ENCODE peak calls at places on chromosomes 13 and 19, in nine cellular contexts. One of them, this sample, is unnamed.
A peak's percentile ranks its signal among the peaks of the same experiment; 100 is the strongest.

GRCh38 chr13:63279136-63279535 is 1863.5 kb upstream of the PCDH20 start:
- DNase-seq in colonic mucosa: no peak
- DNase-seq in foreskin fibroblast: no peak
- DNase-seq in stimulated activated CD4-positive, alpha-beta T cell treated with anti-CD3 and anti-CD28 coated beads, Interleukin-1b, Interleukin-23, amount 100 ng/mL, for 48 hours: no peak
- DNase-seq in amniotic stem cell: no peak
- DNase-seq in prostate gland: no peak
- DNase-seq in CD4-positive, alpha-beta T cell: no peak
- DNase-seq in substantia nigra: no peak
- DNase-seq in AG09319: no peak
- DNase-seq in this sample: no peak

GRCh38 chr19:8310342-8311055 is 2.3 kb upstream of the CD320 start:
- DNase-seq in colonic mucosa: peak; percentile 16
- DNase-seq in foreskin fibroblast: no peak
- DNase-seq in stimulated activated CD4-positive, alpha-beta T cell treated with anti-CD3 and anti-CD28 coated beads, Interleukin-1b, Interleukin-23, amount 100 ng/mL, for 48 hours: no peak
- DNase-seq in amniotic stem cell: no peak
- DNase-seq in prostate gland: no peak
- DNase-seq in CD4-positive, alpha-beta T cell: no peak
- DNase-seq in substantia nigra: no peak
- DNase-seq in AG09319: no peak
- DNase-seq in this sample: no peak

GRCh38 chr19:7524992-7525739 is 2.7 kb downstream of the MCOLN1 start:
- DNase-seq in colonic mucosa: no peak
- DNase-seq in foreskin fibroblast: no peak
- DNase-seq in stimulated activated CD4-positive, alpha-beta T cell treated with anti-CD3 and anti-CD28 coated beads, Interleukin-1b, Interleukin-23, amount 100 ng/mL, for 48 hours: no peak
- DNase-seq in amniotic stem cell: no peak
- DNase-seq in prostate gland: no peak
- DNase-seq in CD4-positive, alpha-beta T cell: no peak
- DNase-seq in substantia nigra: no peak
- DNase-seq in AG09319: no peak
- DNase-seq in this sample: no peak

GRCh38 chr13:98749501-98749900 is 3.0 kb downstream of the SLC15A1 start:
- DNase-seq in colonic mucosa: no peak
- DNase-seq in foreskin fibroblast: peak; percentile 71
- DNase-seq in stimulated activated CD4-positive, alpha-beta T cell treated with anti-CD3 and anti-CD28 coated beads, Interleukin-1b, Interleukin-23, amount 100 ng/mL, for 48 hours: no peak
- DNase-seq in amniotic stem cell: no peak
- DNase-seq in prostate gland: no peak
- DNase-seq in CD4-positive, alpha-beta T cell: no peak
- DNase-seq in substantia nigra: no peak
- DNase-seq in AG09319: no peak
- DNase-seq in this sample: no peak

GRCh38 chr19:14383556-14383897 is 2.3 kb downstream of the ADGRE5 start:
- DNase-seq in colonic mucosa: peak; percentile 51
- DNase-seq in foreskin fibroblast: peak; percentile 58
- DNase-seq in stimulated activated CD4-positive, alpha-beta T cell treated with anti-CD3 and anti-CD28 coated beads, Interleukin-1b, Interleukin-23, amount 100 ng/mL, for 48 hours: peak; percentile 32
- DNase-seq in amniotic stem cell: no peak
- DNase-seq in prostate gland: no peak
- DNase-seq in CD4-positive, alpha-beta T cell: no peak
- DNase-seq in substantia nigra: no peak
- DNase-seq in AG09319: no peak
- DNase-seq in this sample: no peak

GRCh38 chr13:23824355-23824754 is 64.8 kb downstream of the MIPEP start:
- DNase-seq in colonic mucosa: no peak
- DNase-seq in foreskin fibroblast: no peak
- DNase-seq in stimulated activated CD4-positive, alpha-beta T cell treated with anti-CD3 and anti-CD28 coated beads, Interleukin-1b, Interleukin-23, amount 100 ng/mL, for 48 hours: no peak
- DNase-seq in amniotic stem cell: no peak
- DNase-seq in prostate gland: no peak
- DNase-seq in CD4-positive, alpha-beta T cell: no peak
- DNase-seq in substantia nigra: no peak
- DNase-seq in AG09319: no peak
- DNase-seq in this sample: no peak

GRCh38 chr13:57123660-57124059 is 17.1 kb upstream of the PRR20A start:
- DNase-seq in colonic mucosa: no peak
- DNase-seq in foreskin fibroblast: no peak
- DNase-seq in stimulated activated CD4-positive, alpha-beta T cell treated with anti-CD3 and anti-CD28 coated beads, Interleukin-1b, Interleukin-23, amount 100 ng/mL, for 48 hours: no peak
- DNase-seq in amniotic stem cell: no peak
- DNase-seq in prostate gland: no peak
- DNase-seq in CD4-positive, alpha-beta T cell: no peak
- DNase-seq in substantia nigra: no peak
- DNase-seq in AG09319: no peak
- DNase-seq in this sample: no peak

GRCh38 chr13:27113436-27113835 is 58.2 kb downstream of the USP12 start:
- DNase-seq in colonic mucosa: no peak
- DNase-seq in foreskin fibroblast: no peak
- DNase-seq in stimulated activated CD4-positive, alpha-beta T cell treated with anti-CD3 and anti-CD28 coated beads, Interleukin-1b, Interleukin-23, amount 100 ng/mL, for 48 hours: no peak
- DNase-seq in amniotic stem cell: no peak
- DNase-seq in prostate gland: no peak
- DNase-seq in CD4-positive, alpha-beta T cell: no peak
- DNase-seq in substantia nigra: no peak
- DNase-seq in AG09319: no peak
- DNase-seq in this sample: no peak